ENCODE peak calls at places on chromosomes 6 and 20, in seven cellular contexts. One of them, this sample, is unnamed.

GRCh38 chr6:134065706-134066105 is 13.3 kb upstream of the SLC2A12 start:
- DNase-seq in colonic mucosa: no peak
- DNase-seq in NCI-H1417: peak
- DNase-seq in posterior cingulate gyrus: no peak
- DNase-seq in AG20443: no peak
- DNase-seq in psoas muscle: no peak
- DNase-seq in cortex of kidney: no peak
- DNase-seq in this sample: no peak

GRCh38 chr20:38141889-38142494 is 23.1 kb downstream of the TGM2 start:
- DNase-seq in colonic mucosa: no peak
- DNase-seq in psoas muscle: no peak
- DNase-seq in AG20443: no peak
- DNase-seq in posterior cingulate gyrus: no peak
- DNase-seq in cortex of kidney: no peak
- DNase-seq in NCI-H1417: no peak
- DNase-seq in this sample: peak

GRCh38 chr6:71326611-71327010 is 38.0 kb downstream of the OGFRL1 start:
- DNase-seq in colonic mucosa: no peak
- DNase-seq in AG20443: no peak
- DNase-seq in NCI-H1417: no peak
- DNase-seq in posterior cingulate gyrus: no peak
- DNase-seq in psoas muscle: no peak
- DNase-seq in cortex of kidney: no peak
- DNase-seq in this sample: no peak

GRCh38 chr20:4227085-4227821 is 211.9 kb upstream of the RNF24 start:
- DNase-seq in colonic mucosa: no peak
- DNase-seq in NCI-H1417: no peak
- DNase-seq in posterior cingulate gyrus: no peak
- DNase-seq in AG20443: peak
- DNase-seq in psoas muscle: no peak
- DNase-seq in cortex of kidney: no peak
- DNase-seq in this sample: no peak

GRCh38 chr20:41408131-41408789 is 41.6 kb upstream of the EMILIN3 start:
- DNase-seq in colonic mucosa: no peak
- DNase-seq in NCI-H1417: peak
- DNase-seq in AG20443: no peak
- DNase-seq in psoas muscle: no peak
- DNase-seq in cortex of kidney: no peak
- DNase-seq in posterior cingulate gyrus: no peak
- DNase-seq in this sample: no peak

GRCh38 chr6:56040271-56040670 is 164.9 kb upstream of the BMP5 start:
- DNase-seq in psoas muscle: no peak
- DNase-seq in colonic mucosa: no peak
- DNase-seq in cortex of kidney: no peak
- DNase-seq in AG20443: peak
- DNase-seq in NCI-H1417: no peak
- DNase-seq in posterior cingulate gyrus: no peak
- DNase-seq in this sample: no peak

GRCh38 chr6:47319382-47319781 is 9.7 kb upstream of the TNFRSF21 start:
- DNase-seq in NCI-H1417: no peak
- DNase-seq in psoas muscle: no peak
- DNase-seq in colonic mucosa: no peak
- DNase-seq in AG20443: no peak
- DNase-seq in posterior cingulate gyrus: no peak
- DNase-seq in cortex of kidney: no peak
- DNase-seq in this sample: no peak

GRCh38 chr20:64129146-64129782 is 21.9 kb upstream of the NPBWR2 start:
- DNase-seq in psoas muscle: no peak
- DNase-seq in NCI-H1417: no peak
- DNase-seq in colonic mucosa: no peak
- DNase-seq in cortex of kidney: no peak
- DNase-seq in AG20443: no peak
- DNase-seq in posterior cingulate gyrus: no peak
- DNase-seq in this sample: no peak

GRCh38 chr20:20423117-20423516 is 55.2 kb downstream of the INSM1 start:
- DNase-seq in colonic mucosa: no peak
- DNase-seq in cortex of kidney: no peak
- DNase-seq in AG20443: no peak
- DNase-seq in psoas muscle: no peak
- DNase-seq in NCI-H1417: no peak
- DNase-seq in posterior cingulate gyrus: no peak
- DNase-seq in this sample: no peak

GRCh38 chr6:104648347-104648746 is 211.4 kb downstream of the HACE1 start:
- DNase-seq in colonic mucosa: no peak
- DNase-seq in psoas muscle: no peak
- DNase-seq in AG20443: no peak
- DNase-seq in cortex of kidney: no peak
- DNase-seq in posterior cingulate gyrus: no peak
- DNase-seq in NCI-H1417: no peak
- DNase-seq in this sample: no peak

GRCh38 chr6:27294409-27294808 is 17.7 kb downstream of the POM121L2 start:
- DNase-seq in posterior cingulate gyrus: no peak
- DNase-seq in colonic mucosa: no peak
- DNase-seq in cortex of kidney: no peak
- DNase-seq in psoas muscle: no peak
- DNase-seq in NCI-H1417: no peak
- DNase-seq in AG20443: no peak
- DNase-seq in this sample: no peak

GRCh38 chr6:144159231-144159630 is 8.9 kb downstream of the STX11 start:
- DNase-seq in AG20443: no peak
- DNase-seq in cortex of kidney: no peak
- DNase-seq in psoas muscle: no peak
- DNase-seq in posterior cingulate gyrus: no peak
- DNase-seq in NCI-H1417: no peak
- DNase-seq in colonic mucosa: no peak
- DNase-seq in this sample: no peak

This sample was measured in left cardiac atrium.